ENCODE peak calls at places on chromosomes 12 and 14, in five cellular contexts. L is GM06990, V is stomach, S is heart right ventricle, O is cardiac fibroblast. Z is an unnamed sample.

GRCh38 chr14:99393059-99393655 is 87.5 kb downstream of the SETD3 start:
- DNase-seq in V (peak; percentile 61), L (no peak), O (peak; percentile 51), S (no peak), Z (peak; percentile 67)

GRCh38 chr12:57126561-57126960 is 1.7 kb upstream of the LRP1 start:
- DNase-seq in L (no peak), V (no peak), S (no peak), O (no peak), Z (no peak)

GRCh38 chr14:101104485-101104884 is 201.0 kb upstream of the RTL1 start:
- DNase-seq in V (no peak), S (no peak), L (no peak), O (no peak), Z (no peak)

GRCh38 chr14:26173581-26173980 is 424.3 kb downstream of the NOVA1 start:
- DNase-seq in V (no peak), S (no peak), L (no peak), O (no peak), Z (no peak)

GRCh38 chr12:132471011-132471857 is 18.7 kb upstream of the FBRSL1 start:
- DNase-seq in S (no peak), O (no peak), V (peak; percentile 59), L (no peak), Z (no peak)

GRCh38 chr14:66979083-66979974 is 209.9 kb upstream of the GARIN2 start:
- DNase-seq in V (no peak), O (no peak), L (no peak), S (no peak), Z (no peak)

GRCh38 chr12:96237465-96238077 is 43.4 kb downstream of the ELK3 start:
- DNase-seq in V (peak; percentile 44), S (peak; percentile 75), L (no peak), O (peak; percentile 97), Z (no peak)

GRCh38 chr14:32512348-32512747 is 183.2 kb downstream of the AKAP6 start:
- DNase-seq in V (no peak), O (no peak), S (no peak), L (no peak), Z (no peak)

GRCh38 chr14:96590190-96590860 is 88.1 kb downstream of the PAPOLA start:
- DNase-seq in S (no peak), V (no peak), O (no peak), L (no peak), Z (no peak)

GRCh38 chr14:21467620-21468019 is 9.1 kb downstream of the RAB2B start:
- DNase-seq in S (no peak), O (peak; percentile 90), L (no peak), V (no peak), Z (no peak)

GRCh38 chr12:68432622-68433021 is 100.5 kb upstream of the MDM1 start:
- DNase-seq in S (no peak), L (no peak), V (no peak), O (no peak), Z (no peak)

GRCh38 chr12:65637774-65638173 is 186.5 kb upstream of the HMGA2 start:
- DNase-seq in O (peak; percentile 38), V (no peak), L (no peak), S (no peak), Z (no peak)

GRCh38 chr12:115598827-115599226 is 678.7 kb downstream of the MED13L start:
- DNase-seq in L (no peak), S (no peak), O (peak; percentile 3), V (no peak), Z (no peak)

GRCh38 chr12:110844551-110845395 is 2.0 kb upstream of the CCDC63 start:
- DNase-seq in V (no peak), S (peak; percentile 70), O (peak; percentile 74), L (no peak), Z (no peak)

GRCh38 chr12:20132818-20133217 is 235.5 kb upstream of the PDE3A start:
- DNase-seq in V (no peak), S (no peak), L (no peak), O (no peak), Z (no peak)

GRCh38 chr14:101191882-101192660 is 288.5 kb upstream of the RTL1 start:
- DNase-seq in V (peak; percentile 15), L (no peak), O (no peak), S (no peak), Z (no peak)

GRCh38 chr14:85131523-85131922 is 398.4 kb upstream of the FLRT2 start:
- DNase-seq in O (no peak), V (peak; percentile 57), L (no peak), S (no peak), Z (no peak)

GRCh38 chr12:10395390-10395998 is 5.7 kb upstream of the KLRK1 start:
- DNase-seq in L (peak; percentile 74), V (peak; percentile 31), S (peak; percentile 29), O (peak; percentile 78), Z (peak; percentile 12)

GRCh38 chr12:57655541-57656240 is 22.7 kb upstream of the B4GALNT1 start:
- DNase-seq in O (no peak), L (no peak), S (no peak), V (no peak), Z (no peak)

GRCh38 chr14:50082308-50082742 is 34.0 kb downstream of the VCPKMT start:
- DNase-seq in V (no peak), S (no peak), O (no peak), L (no peak), Z (no peak)

GRCh38 chr12:62594771-62595170 is 128.1 kb downstream of the MON2 start:
- DNase-seq in V (no peak), O (no peak), L (no peak), S (no peak), Z (no peak)

GRCh38 chr12:43586646-43587245 is 34.7 kb upstream of the ADAMTS20 start:
- DNase-seq in S (no peak), O (no peak), V (no peak), L (no peak), Z (no peak)

GRCh38 chr12:44694027-44694426 is 182.1 kb downstream of the NELL2 start:
- DNase-seq in O (no peak), S (no peak), L (no peak), V (no peak), Z (no peak)

GRCh38 chr12:44703311-44703910 is 172.7 kb downstream of the NELL2 start:
- DNase-seq in L (no peak), S (no peak), O (no peak), V (no peak), Z (no peak)

GRCh38 chr12:44696542-44696941 is 179.6 kb downstream of the NELL2 start:
- DNase-seq in V (no peak), O (no peak), L (no peak), S (no peak), Z (no peak)

DNA sequence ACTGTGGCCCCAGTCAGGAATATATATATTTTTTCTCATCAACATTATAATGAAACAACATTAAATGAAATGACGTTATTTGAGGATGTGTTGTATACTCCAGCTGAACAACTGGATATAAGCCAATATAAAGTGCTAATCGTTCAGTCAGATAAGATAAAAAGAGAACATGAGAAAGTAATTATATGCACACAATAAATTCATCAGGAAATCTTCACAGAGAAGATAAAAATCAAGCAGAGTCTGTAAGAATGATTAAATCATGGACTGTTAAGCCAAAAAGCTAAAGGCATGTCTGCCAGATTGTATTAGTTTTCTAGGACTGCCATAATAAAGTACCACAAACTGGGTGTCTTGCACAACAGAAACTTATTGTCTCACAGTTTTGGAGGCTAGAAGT is 178.6 kb downstream of the NELL2 start:
- DNase-seq in L (no peak), S (no peak), O (no peak), V (no peak), Z (no peak)
- TF ChIP-seq CTCF in L (no peak), S (no peak), O (no peak), V (no peak), Z (no peak)

GRCh38 chr12:25084816-25085215 is 110.1 kb downstream of the DNAI7 start:
- DNase-seq in O (no peak), S (no peak), L (no peak), V (no peak), Z (no peak)
- TF ChIP-seq CTCF in O (no peak), S (no peak), L (no peak), V (no peak), Z (no peak)

DNA sequence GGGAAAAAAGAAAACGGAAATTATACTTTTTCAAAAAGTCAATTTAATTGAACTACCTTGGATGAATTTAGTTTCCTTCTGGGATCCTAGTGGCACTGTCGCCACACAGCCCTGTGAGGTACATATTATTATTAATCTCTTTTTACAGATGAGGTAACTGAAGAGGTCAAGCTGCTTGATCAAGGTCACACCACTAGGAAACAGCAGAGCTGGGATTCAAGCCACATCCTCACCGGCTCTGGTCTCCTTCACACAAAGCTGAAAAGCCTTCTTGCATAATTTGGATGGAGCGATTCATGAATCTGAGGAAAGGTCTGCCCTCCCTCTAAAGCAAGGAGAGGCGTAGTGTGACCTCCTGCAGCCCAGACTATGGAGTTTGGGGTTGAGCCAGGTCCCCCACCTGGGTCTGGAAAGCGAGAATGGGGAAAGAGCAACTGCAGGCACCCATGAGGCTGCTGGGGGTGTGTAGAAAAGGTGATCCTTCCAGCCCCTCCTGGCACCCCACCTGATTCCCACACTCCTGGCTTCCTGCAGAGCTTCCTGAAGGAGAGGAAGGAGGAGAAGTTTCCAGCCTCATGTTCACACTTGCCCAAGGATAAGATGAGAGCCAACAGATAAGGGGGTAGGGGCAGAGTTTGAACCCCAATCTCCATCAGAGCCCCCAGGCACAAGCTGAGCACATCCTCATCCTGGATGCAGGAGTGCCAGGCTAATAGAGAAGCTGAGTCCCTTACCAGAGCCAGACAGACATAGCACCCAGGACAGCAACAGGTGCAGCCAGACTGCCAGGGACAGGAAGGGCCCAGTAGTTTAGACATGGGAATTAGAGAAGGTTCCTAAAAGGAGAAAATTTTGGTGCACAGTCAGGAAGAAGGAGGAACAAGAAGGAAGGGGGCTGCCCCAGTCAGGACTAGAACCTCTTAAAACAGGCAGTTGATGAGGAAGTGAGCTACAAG is 3.9 kb upstream of the KRT79 start:
- DNase-seq in O (peak; percentile 26), L (no peak), S (no peak), V (no peak), Z (no peak)
- TF ChIP-seq CTCF in O (no peak), L (no peak), S (no peak), V (no peak), Z (no peak)

GRCh38 chr12:124039276-124039675 is 66.3 kb downstream of the ZNF664 start:
- DNase-seq in O (peak; percentile 80), V (no peak), S (no peak), L (no peak), Z (no peak)

GRCh38 chr12:124034297-124034696 is 61.3 kb downstream of the ZNF664 start:
- DNase-seq in L (no peak), O (no peak), V (no peak), S (no peak), Z (no peak)

GRCh38 chr12:124040286-124040685 is 67.3 kb downstream of the ZNF664 start:
- DNase-seq in S (no peak), O (peak; percentile 56), V (no peak), L (no peak), Z (no peak)

GRCh38 chr12:124036117-124037109 is 63.4 kb downstream of the ZNF664 start:
- DNase-seq in O (peak; percentile 66), V (peak; percentile 50), S (peak; percentile 23), L (no peak), Z (peak; percentile 77)

DNA sequence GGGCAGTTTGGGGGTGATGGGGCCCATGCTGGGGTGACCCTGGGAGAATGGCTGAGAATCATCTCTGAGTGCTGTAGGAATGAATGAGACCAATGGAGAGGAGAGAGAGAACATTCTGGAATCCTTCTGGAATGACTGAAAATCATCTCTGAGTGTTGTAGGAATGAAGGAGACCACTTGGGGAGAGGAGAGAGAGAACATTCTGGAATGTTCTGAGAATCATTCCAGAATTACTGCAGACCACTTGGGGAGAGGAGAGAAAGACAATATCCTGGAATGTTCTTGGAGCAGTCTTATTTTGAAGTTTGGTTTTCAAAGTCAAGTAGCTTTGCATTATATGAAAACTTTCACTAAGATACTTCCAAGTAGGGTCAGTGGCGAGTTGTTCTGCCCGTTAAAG is 64.3 kb downstream of the ZNF664 start:
- DNase-seq in O (no peak), V (no peak), L (no peak), S (no peak), Z (no peak)
- TF ChIP-seq CTCF in O (no peak), V (no peak), L (no peak), S (no peak), Z (no peak)

GRCh38 chr14:35404496-35405303 is at the start of gene NFKBIA:
- DNase-seq in O (peak; percentile 94), V (peak; percentile 93), S (peak; percentile 92), L (peak; percentile 96), Z (peak; percentile 88)
- TF ChIP-seq CTCF in O (peak; percentile 1), V (no peak), S (no peak), L (no peak), Z (peak; percentile 59)